ENCODE peak calls at places on chromosomes 5 and 9, in four cellular contexts. One of them, this sample, is unnamed.

GRCh38 chr9:136137321-136138054 is 18.8 kb upstream of the TMEM250 start:
- DNase-seq in H1: no peak
- DNase-seq in MCF 10A: no peak
- DNase-seq in GM06990: no peak
- DNase-seq in this sample: no peak

GRCh38 chr9:101399641-101399965 is 952 bp downstream of the ZNF189 start:
- DNase-seq in MCF 10A: no peak
- DNase-seq in H1: no peak
- DNase-seq in GM06990: no peak
- DNase-seq in this sample: peak; percentile 11

GRCh38 chr9:122203995-122204394 is 24.8 kb downstream of the LHX6 start:
- DNase-seq in MCF 10A: no peak
- DNase-seq in H1: no peak
- DNase-seq in GM06990: no peak
- DNase-seq in this sample: no peak

GRCh38 chr5:106019271-106019670 is 1651.5 kb downstream of the EFNA5 start:
- DNase-seq in GM06990: no peak
- DNase-seq in MCF 10A: peak; percentile 47
- DNase-seq in H1: no peak
- DNase-seq in this sample: no peak

GRCh38 chr9:106590759-106591505 is 272.0 kb upstream of the ZNF462 start:
- DNase-seq in GM06990: no peak
- DNase-seq in H1: no peak
- DNase-seq in MCF 10A: no peak
- DNase-seq in this sample: no peak

GRCh38 chr9:94101169-94101853 is 17.0 kb downstream of the PTPDC1 start:
- DNase-seq in H1: no peak
- DNase-seq in MCF 10A: no peak
- DNase-seq in GM06990: no peak
- DNase-seq in this sample: no peak

GRCh38 chr5:36644727-36645126 is 38.3 kb downstream of the SLC1A3 start:
- DNase-seq in GM06990: no peak
- DNase-seq in MCF 10A: no peak
- DNase-seq in H1: no peak
- DNase-seq in this sample: no peak

GRCh38 chr5:82562696-82563240 is 284.6 kb upstream of the RPS23 start:
- DNase-seq in GM06990: no peak
- DNase-seq in H1: no peak
- DNase-seq in MCF 10A: no peak
- DNase-seq in this sample: no peak

GRCh38 chr5:113495402-113495801 is 7.1 kb upstream of the MCC start:
- DNase-seq in H1: no peak
- DNase-seq in MCF 10A: peak; percentile 38
- DNase-seq in GM06990: no peak
- DNase-seq in this sample: no peak

GRCh38 chr5:16690243-16690839 is 73.5 kb upstream of the RETREG1 start:
- DNase-seq in MCF 10A: peak; percentile 59
- DNase-seq in H1: no peak
- DNase-seq in GM06990: no peak
- DNase-seq in this sample: peak; percentile 53

GRCh38 chr5:124561451-124561850 is 185.0 kb downstream of the ZNF608 start:
- DNase-seq in GM06990: no peak
- DNase-seq in H1: no peak
- DNase-seq in MCF 10A: no peak
- DNase-seq in this sample: no peak

GRCh38 chr5:76389513-76390154 is 13.5 kb upstream of the IQGAP2 start:
- DNase-seq in H1: no peak
- DNase-seq in MCF 10A: no peak
- DNase-seq in GM06990: no peak
- DNase-seq in this sample: no peak

GRCh38 chr5:135551593-135552447 is 16.1 kb upstream of the NEUROG1 start:
- DNase-seq in GM06990: peak; percentile 22
- DNase-seq in H1: no peak
- DNase-seq in MCF 10A: peak; percentile 87
- DNase-seq in this sample: peak; percentile 76

GRCh38 chr5:30347858-30348257 is 845.6 kb upstream of the CDH6 start:
- DNase-seq in GM06990: no peak
- DNase-seq in H1: no peak
- DNase-seq in MCF 10A: no peak
- DNase-seq in this sample: no peak

GRCh38 chr5:110092955-110093785 is 403.4 kb downstream of the MAN2A1 start:
- DNase-seq in GM06990: no peak
- DNase-seq in MCF 10A: no peak
- DNase-seq in H1: no peak
- DNase-seq in this sample: no peak

GRCh38 chr9:91659529-91660294 is 236.1 kb upstream of the NFIL3 start:
- DNase-seq in H1: no peak
- DNase-seq in GM06990: no peak
- DNase-seq in MCF 10A: peak; percentile 18
- DNase-seq in this sample: peak; percentile 37

GRCh38 chr9:124331580-124331979 is 73.8 kb downstream of the NEK6 start:
- DNase-seq in H1: no peak
- DNase-seq in GM06990: no peak
- DNase-seq in MCF 10A: no peak
- DNase-seq in this sample: no peak

GRCh38 chr9:127138444-127138843 is 16.0 kb upstream of the ANGPTL2 start:
- DNase-seq in GM06990: no peak
- DNase-seq in MCF 10A: no peak
- DNase-seq in H1: no peak
- DNase-seq in this sample: no peak

GRCh38 chr9:114416290-114416689 is 28.5 kb upstream of the AKNA start:
- DNase-seq in MCF 10A: no peak
- DNase-seq in H1: no peak
- DNase-seq in GM06990: no peak
- DNase-seq in this sample: no peak

GRCh38 chr5:32842798-32843531 is 131.8 kb downstream of the NPR3 start:
- DNase-seq in GM06990: no peak
- DNase-seq in H1: no peak
- DNase-seq in MCF 10A: no peak
- DNase-seq in this sample: no peak

GRCh38 chr5:53357439-53357838 is 123.0 kb upstream of the FST start:
- DNase-seq in MCF 10A: no peak
- DNase-seq in GM06990: peak; percentile 1
- DNase-seq in H1: no peak
- DNase-seq in this sample: no peak

GRCh38 chr5:129243058-129243457 is 148.5 kb downstream of the ISOC1 start:
- DNase-seq in H1: no peak
- DNase-seq in GM06990: no peak
- DNase-seq in MCF 10A: no peak
- DNase-seq in this sample: no peak

GRCh38 chr9:107154291-107154690 is 128.8 kb upstream of the RAD23B start:
- DNase-seq in GM06990: no peak
- DNase-seq in MCF 10A: no peak
- DNase-seq in H1: no peak
- DNase-seq in this sample: no peak

GRCh38 chr9:134236001-134236421 is 71.6 kb upstream of the RNU6ATAC start:
- DNase-seq in H1: no peak
- DNase-seq in GM06990: no peak
- DNase-seq in MCF 10A: peak; percentile 20
- DNase-seq in this sample: no peak

GRCh38 chr5:132767150-132767549 is 9.9 kb downstream of the SEPTIN8 start:
- DNase-seq in MCF 10A: no peak
- DNase-seq in H1: no peak
- DNase-seq in GM06990: no peak
- DNase-seq in this sample: no peak

DNA sequence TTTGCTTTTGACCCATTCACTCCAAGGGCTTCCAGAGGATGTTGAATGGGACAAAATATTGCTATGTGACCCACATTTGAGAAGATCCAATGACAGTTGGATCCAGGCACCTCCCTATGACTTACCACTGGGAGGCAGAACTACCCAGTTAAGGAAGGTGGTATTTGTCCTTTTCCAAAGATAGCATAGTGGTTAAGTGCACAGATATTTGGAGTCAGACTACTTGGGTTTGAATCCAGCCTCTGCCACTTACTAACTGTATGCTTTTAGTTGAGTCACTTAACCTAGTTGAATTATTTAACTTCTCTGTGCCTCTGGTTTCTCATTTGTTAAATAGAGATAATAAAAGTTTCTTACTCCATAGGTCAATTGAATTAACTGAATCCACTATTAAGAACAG is 74.5 kb upstream of the PALM2AKAP2 start:
- DNase-seq in GM06990: no peak
- DNase-seq in MCF 10A: peak; percentile 58
- DNase-seq in H1: no peak
- DNase-seq in this sample: no peak
- TF ChIP-seq CTCF in GM06990: no peak
- TF ChIP-seq CTCF in MCF 10A: no peak
- TF ChIP-seq CTCF in H1: peak; percentile 33
- TF ChIP-seq CTCF in this sample: no peak

GRCh38 chr5:119270955-119271757 is 84.7 kb upstream of the TNFAIP8 start:
- DNase-seq in MCF 10A: peak; percentile 46
- DNase-seq in GM06990: no peak
- DNase-seq in H1: no peak
- DNase-seq in this sample: no peak

GRCh38 chr5:119267958-119268386 is 87.8 kb upstream of the TNFAIP8 start:
- DNase-seq in H1: peak; percentile 89
- DNase-seq in MCF 10A: peak; percentile 99
- DNase-seq in GM06990: peak; percentile 81
- DNase-seq in this sample: peak; percentile 85

GRCh38 chr5:119269061-119269579 is 86.7 kb upstream of the TNFAIP8 start:
- DNase-seq in GM06990: no peak
- DNase-seq in MCF 10A: peak; percentile 51
- DNase-seq in H1: no peak
- DNase-seq in this sample: peak; percentile 21

GRCh38 chr5:119270121-119270565 is 85.7 kb upstream of the TNFAIP8 start:
- DNase-seq in H1: no peak
- DNase-seq in GM06990: no peak
- DNase-seq in MCF 10A: no peak
- DNase-seq in this sample: no peak

DNA sequence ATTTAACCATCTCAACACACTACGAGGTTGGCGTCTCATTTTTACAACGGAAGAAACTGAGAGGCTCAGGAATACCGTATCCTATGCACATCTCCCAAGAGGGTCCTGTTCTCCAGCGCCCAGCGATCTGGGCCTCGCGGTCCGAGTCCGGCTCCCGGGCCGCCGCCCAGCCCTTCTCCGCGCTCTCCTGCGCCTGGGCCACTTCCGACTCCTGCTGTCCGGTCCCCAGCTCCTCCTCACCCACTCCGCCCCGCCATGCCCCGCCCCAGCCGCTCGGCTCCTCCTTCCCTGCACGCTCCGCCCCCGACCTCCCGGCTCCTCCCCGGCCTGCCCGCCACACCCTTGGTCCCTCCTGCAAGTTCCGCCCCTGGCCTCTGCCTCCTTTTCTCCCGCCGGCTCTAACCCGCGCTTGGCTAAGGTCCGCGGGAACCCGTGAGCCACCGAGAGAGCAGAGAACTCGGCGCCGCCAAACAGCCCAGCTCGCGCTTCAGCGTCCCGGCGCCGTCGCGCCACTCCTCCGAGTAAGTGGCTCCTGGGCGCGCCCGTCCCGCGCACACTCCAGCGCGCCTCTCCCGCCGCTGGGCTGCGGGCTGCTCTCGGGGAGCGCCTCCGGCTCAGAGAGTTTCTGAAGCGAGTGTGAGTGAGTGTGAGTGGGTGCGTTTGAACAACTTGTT is 87.3 kb upstream of the TNFAIP8 start:
- DNase-seq in H1: peak; percentile 93
- DNase-seq in MCF 10A: peak; percentile 98
- DNase-seq in GM06990: peak; percentile 98
- DNase-seq in this sample: peak; percentile 97
- TF ChIP-seq CTCF in H1: no peak
- TF ChIP-seq CTCF in MCF 10A: no peak
- TF ChIP-seq CTCF in GM06990: peak; percentile 1
- TF ChIP-seq CTCF in this sample: no peak

GRCh38 chr5:177376107-177376506 is 8.1 kb upstream of the SLC34A1 start:
- DNase-seq in GM06990: no peak
- DNase-seq in MCF 10A: no peak
- DNase-seq in H1: no peak
- DNase-seq in this sample: no peak
- TF ChIP-seq CTCF in GM06990: no peak
- TF ChIP-seq CTCF in MCF 10A: no peak
- TF ChIP-seq CTCF in H1: no peak
- TF ChIP-seq CTCF in this sample: no peak

GRCh38 chr5:14749579-14750091 is 85.1 kb downstream of the OTULIN start:
- DNase-seq in H1: no peak
- DNase-seq in GM06990: no peak
- DNase-seq in MCF 10A: no peak
- DNase-seq in this sample: no peak
- TF ChIP-seq CTCF in H1: no peak
- TF ChIP-seq CTCF in GM06990: no peak
- TF ChIP-seq CTCF in MCF 10A: no peak
- TF ChIP-seq CTCF in this sample: no peak

DNA sequence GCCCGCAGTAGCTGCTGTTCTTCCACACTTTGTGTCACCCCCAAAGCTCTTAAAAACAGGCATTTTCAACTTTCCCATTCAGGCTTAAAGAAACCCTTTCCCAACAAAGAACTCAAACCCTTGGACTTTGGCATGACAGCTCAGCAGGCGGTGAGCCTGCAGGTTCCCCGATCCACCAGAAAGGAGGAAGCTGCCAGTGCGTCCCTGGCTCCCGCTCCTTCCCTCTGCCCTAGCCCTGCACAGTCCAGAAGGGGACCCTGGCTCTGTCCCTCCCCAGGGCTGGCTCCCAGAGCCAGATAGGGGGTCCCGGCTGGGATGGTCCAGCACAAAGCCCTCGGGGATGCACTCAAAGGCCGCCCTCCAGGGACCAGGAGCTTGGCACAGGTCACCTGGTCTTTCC is 9.6 kb downstream of the SLC9A3 start:
- DNase-seq in H1: no peak
- DNase-seq in MCF 10A: no peak
- DNase-seq in GM06990: no peak
- DNase-seq in this sample: no peak
- TF ChIP-seq CTCF in H1: no peak
- TF ChIP-seq CTCF in MCF 10A: no peak
- TF ChIP-seq CTCF in GM06990: no peak
- TF ChIP-seq CTCF in this sample: no peak

DNA sequence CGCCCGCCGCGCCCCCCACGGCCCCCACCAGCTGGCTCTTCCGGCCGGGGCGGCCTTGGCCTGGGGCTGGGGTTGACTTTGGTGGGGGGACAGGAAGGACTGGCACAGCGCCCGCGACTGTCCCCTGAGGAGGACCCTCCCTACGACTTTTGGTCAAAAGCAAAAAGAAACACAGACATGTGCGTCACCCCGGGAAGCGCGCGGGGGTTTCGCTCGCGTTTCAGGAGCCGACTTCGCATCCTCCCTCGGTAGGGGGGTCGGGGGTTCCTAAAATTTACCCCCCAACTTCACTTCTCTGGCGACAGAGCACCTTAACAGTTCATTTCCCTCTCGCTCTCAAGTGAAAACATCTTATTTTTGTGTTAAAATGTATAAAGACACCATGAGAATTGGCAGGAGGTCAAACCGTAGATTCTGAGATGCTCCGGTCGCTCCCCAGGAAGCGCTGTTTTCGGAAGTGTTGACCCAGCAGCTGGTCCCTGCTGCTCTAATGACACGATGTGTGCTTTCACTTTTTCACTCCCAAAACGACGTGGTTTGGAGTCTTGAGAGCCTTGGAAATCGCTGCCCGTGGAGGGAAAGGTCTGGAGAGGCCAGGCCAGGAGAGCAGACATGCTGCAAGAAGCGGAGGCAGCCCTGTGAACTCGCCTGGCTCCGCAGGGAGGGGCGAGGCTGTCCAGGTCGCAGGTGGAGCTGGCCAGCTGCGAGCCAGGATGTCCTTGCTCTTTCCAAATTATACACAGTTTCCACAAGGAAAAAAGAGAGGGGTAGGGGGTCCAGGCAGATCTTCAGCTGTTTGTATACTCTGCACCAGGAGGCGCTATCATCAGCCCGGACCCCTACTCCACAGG is 248.2 kb upstream of the ANKRD55 start:
- DNase-seq in MCF 10A: peak; percentile 14
- DNase-seq in H1: no peak
- DNase-seq in GM06990: peak; percentile 37
- DNase-seq in this sample: peak; percentile 64
- TF ChIP-seq CTCF in MCF 10A: no peak
- TF ChIP-seq CTCF in H1: peak; percentile 68
- TF ChIP-seq CTCF in GM06990: peak; percentile 52
- TF ChIP-seq CTCF in this sample: no peak

GRCh38 chr9:26723486-26723885 is 169.1 kb downstream of the CAAP1 start:
- DNase-seq in GM06990: no peak
- DNase-seq in MCF 10A: peak; percentile 72
- DNase-seq in H1: peak; percentile 56
- DNase-seq in this sample: peak; percentile 21
- TF ChIP-seq CTCF in GM06990: peak; percentile 73
- TF ChIP-seq CTCF in MCF 10A: peak; percentile 48
- TF ChIP-seq CTCF in H1: peak; percentile 95
- TF ChIP-seq CTCF in this sample: peak; percentile 44